ENCODE peak calls at places on chromosomes 3 and 15, in five cellular contexts. One of them, this sample, is unnamed.

GRCh38 chr3:32646761-32647160 is 38.2 kb upstream of the CNOT10 start:
- DNase-seq in trophoblast cell: no peak
- DNase-seq in lung: no peak
- DNase-seq in CD8-positive, alpha-beta T cell: no peak
- DNase-seq in endothelial cell of umbilical vein: no peak
- DNase-seq in this sample: no peak

GRCh38 chr3:129756871-129757270 is 136.6 kb downstream of the TMCC1 start:
- DNase-seq in CD8-positive, alpha-beta T cell: no peak
- DNase-seq in trophoblast cell: no peak
- DNase-seq in lung: no peak
- DNase-seq in endothelial cell of umbilical vein: peak; percentile 43
- DNase-seq in this sample: no peak

GRCh38 chr3:172319653-172320052 is 128.6 kb downstream of the GHSR start:
- DNase-seq in CD8-positive, alpha-beta T cell: no peak
- DNase-seq in trophoblast cell: no peak
- DNase-seq in lung: no peak
- DNase-seq in endothelial cell of umbilical vein: no peak
- DNase-seq in this sample: no peak

GRCh38 chr15:84749111-84749991 is 959 bp downstream of the ZNF592 start:
- DNase-seq in endothelial cell of umbilical vein: peak; percentile 45
- DNase-seq in lung: peak; percentile 39
- DNase-seq in trophoblast cell: no peak
- DNase-seq in CD8-positive, alpha-beta T cell: peak; percentile 52
- DNase-seq in this sample: peak; percentile 75

GRCh38 chr3:172138792-172139507 is 99.6 kb downstream of the FNDC3B start:
- DNase-seq in CD8-positive, alpha-beta T cell: no peak
- DNase-seq in endothelial cell of umbilical vein: peak; percentile 78
- DNase-seq in trophoblast cell: peak; percentile 58
- DNase-seq in lung: peak; percentile 65
- DNase-seq in this sample: no peak

GRCh38 chr3:13879102-13879945 is 547 bp downstream of the WNT7A start:
- DNase-seq in endothelial cell of umbilical vein: no peak
- DNase-seq in lung: no peak
- DNase-seq in CD8-positive, alpha-beta T cell: peak; percentile 33
- DNase-seq in trophoblast cell: peak; percentile 40
- DNase-seq in this sample: peak; percentile 25

GRCh38 chr3:27877122-27878011 is 155.2 kb upstream of the EOMES start:
- DNase-seq in lung: no peak
- DNase-seq in CD8-positive, alpha-beta T cell: no peak
- DNase-seq in endothelial cell of umbilical vein: no peak
- DNase-seq in trophoblast cell: no peak
- DNase-seq in this sample: no peak

GRCh38 chr15:31004220-31004733 is 12.8 kb upstream of the MTMR10 start:
- DNase-seq in endothelial cell of umbilical vein: peak; percentile 88
- DNase-seq in lung: no peak
- DNase-seq in CD8-positive, alpha-beta T cell: no peak
- DNase-seq in trophoblast cell: no peak
- DNase-seq in this sample: no peak

GRCh38 chr15:78750566-78750965 is 60.7 kb downstream of the ADAMTS7 start:
- DNase-seq in endothelial cell of umbilical vein: no peak
- DNase-seq in lung: no peak
- DNase-seq in CD8-positive, alpha-beta T cell: no peak
- DNase-seq in trophoblast cell: no peak
- DNase-seq in this sample: peak; percentile 5

GRCh38 chr3:146903927-146904326 is 298.8 kb upstream of the PLSCR5 start:
- DNase-seq in trophoblast cell: no peak
- DNase-seq in lung: no peak
- DNase-seq in CD8-positive, alpha-beta T cell: no peak
- DNase-seq in endothelial cell of umbilical vein: peak; percentile 36
- DNase-seq in this sample: no peak

GRCh38 chr3:175129126-175129525 is 270.0 kb downstream of the NAALADL2 start:
- DNase-seq in CD8-positive, alpha-beta T cell: no peak
- DNase-seq in endothelial cell of umbilical vein: no peak
- DNase-seq in lung: no peak
- DNase-seq in trophoblast cell: no peak
- DNase-seq in this sample: no peak
- H3K4me1 ChIP-seq in CD8-positive, alpha-beta T cell: no peaks in the 10 kb centered on the region
- H3K4me1 ChIP-seq in endothelial cell of umbilical vein: no peaks in the 10 kb centered on the region
- H3K4me1 ChIP-seq in lung: no peaks in the 10 kb centered on the region
- H3K4me1 ChIP-seq in trophoblast cell: no peaks in the 10 kb centered on the region
- H3K4me1 ChIP-seq in this sample: no peaks in the 10 kb centered on the region

DNA sequence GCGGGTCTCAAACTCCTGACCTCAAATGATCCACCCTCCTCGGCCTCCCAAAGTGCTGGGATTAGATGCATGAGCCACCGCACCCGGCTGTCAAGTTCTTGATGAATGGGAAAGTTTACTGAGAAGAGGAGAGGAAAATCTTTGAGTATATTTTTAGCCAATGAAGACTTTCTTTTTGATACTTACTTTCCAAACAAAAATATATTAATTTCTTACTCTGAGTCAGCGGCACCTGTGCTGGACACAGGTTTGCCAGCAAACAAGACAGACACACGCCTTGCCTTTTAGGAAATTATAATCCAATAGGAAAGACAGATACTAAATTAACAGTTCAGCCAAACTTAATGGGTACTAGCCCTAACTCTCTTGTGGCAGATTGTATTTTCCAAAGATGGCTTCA is 166.6 kb downstream of the SHQ1 start:
- DNase-seq in trophoblast cell: no peak
- DNase-seq in CD8-positive, alpha-beta T cell: no peak
- DNase-seq in endothelial cell of umbilical vein: no peak
- DNase-seq in lung: no peak
- DNase-seq in this sample: no peak
- H3K27ac ChIP-seq in trophoblast cell: no peak overlapping the region
- H3K27ac ChIP-seq in CD8-positive, alpha-beta T cell: no peak overlapping the region
- H3K27ac ChIP-seq in endothelial cell of umbilical vein: no peak overlapping the region
- H3K27ac ChIP-seq in lung: no peak overlapping the region
- H3K27ac ChIP-seq in this sample: no peak overlapping the region

GRCh38 chr3:161556533-161556932 is 59.9 kb downstream of the OTOL1 start:
- DNase-seq in trophoblast cell: no peak
- DNase-seq in endothelial cell of umbilical vein: no peak
- DNase-seq in CD8-positive, alpha-beta T cell: no peak
- DNase-seq in lung: no peak
- DNase-seq in this sample: no peak
- H3K4me1 ChIP-seq in trophoblast cell: peaks cover 2% of the 10 kb centered on the region
- H3K4me1 ChIP-seq in endothelial cell of umbilical vein: no peaks in the 10 kb centered on the region
- H3K4me1 ChIP-seq in CD8-positive, alpha-beta T cell: no peaks in the 10 kb centered on the region
- H3K4me1 ChIP-seq in lung: no peaks in the 10 kb centered on the region
- H3K4me1 ChIP-seq in this sample: no peaks in the 10 kb centered on the region

GRCh38 chr3:127284258-127284657 is 3.6 kb downstream of the PRR20G start:
- DNase-seq in trophoblast cell: no peak
- DNase-seq in CD8-positive, alpha-beta T cell: no peak
- DNase-seq in endothelial cell of umbilical vein: no peak
- DNase-seq in lung: no peak
- DNase-seq in this sample: peak; percentile 17

GRCh38 chr3:127288343-127288742 is 497 bp upstream of the PRR20G start:
- DNase-seq in endothelial cell of umbilical vein: no peak
- DNase-seq in trophoblast cell: no peak
- DNase-seq in CD8-positive, alpha-beta T cell: no peak
- DNase-seq in lung: no peak
- DNase-seq in this sample: no peak

GRCh38 chr3:127288921-127289645 is 1.2 kb upstream of the PRR20G start:
- DNase-seq in CD8-positive, alpha-beta T cell: no peak
- DNase-seq in endothelial cell of umbilical vein: no peak
- DNase-seq in trophoblast cell: no peak
- DNase-seq in lung: no peak
- DNase-seq in this sample: no peak

GRCh38 chr3:127287840-127288239 is at the start of gene PRR20G:
- DNase-seq in trophoblast cell: no peak
- DNase-seq in CD8-positive, alpha-beta T cell: no peak
- DNase-seq in lung: no peak
- DNase-seq in endothelial cell of umbilical vein: no peak
- DNase-seq in this sample: no peak

DNA sequence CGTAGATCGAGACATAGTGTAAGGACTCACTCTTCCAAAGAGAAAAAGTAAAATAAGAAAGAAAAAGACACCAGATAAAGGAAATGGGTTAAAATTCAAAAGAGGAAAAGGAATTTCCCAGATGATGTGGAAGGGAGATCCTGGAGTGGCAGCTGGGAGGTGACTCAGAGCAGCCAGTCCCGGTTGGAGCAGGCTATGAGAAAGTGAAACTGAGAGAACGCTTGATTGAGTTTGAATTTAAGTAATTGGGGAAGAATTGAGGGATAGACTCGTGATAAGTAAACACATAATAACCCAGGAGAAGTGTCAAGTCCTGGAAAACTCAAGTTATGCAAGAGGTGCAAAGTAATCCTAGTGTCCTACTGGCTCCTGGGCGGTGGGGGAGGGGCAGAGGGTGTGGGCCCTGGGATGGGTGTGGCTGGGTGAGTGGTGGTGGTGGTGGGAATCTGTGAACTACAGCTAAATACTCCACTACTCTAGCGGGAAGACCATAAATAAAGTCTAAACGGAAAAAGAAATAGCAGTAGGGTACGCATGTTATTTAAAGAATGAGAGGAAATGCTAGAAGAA is 1.2 kb downstream of the PRR20G start:
- DNase-seq in CD8-positive, alpha-beta T cell: no peak
- DNase-seq in lung: no peak
- DNase-seq in endothelial cell of umbilical vein: no peak
- DNase-seq in trophoblast cell: no peak
- DNase-seq in this sample: no peak
- H3K27ac ChIP-seq in CD8-positive, alpha-beta T cell: no peak overlapping the region
- H3K27ac ChIP-seq in lung: no peak overlapping the region
- H3K27ac ChIP-seq in endothelial cell of umbilical vein: no peak overlapping the region
- H3K27ac ChIP-seq in trophoblast cell: no peak overlapping the region
- H3K27ac ChIP-seq in this sample: no peak overlapping the region

DNA sequence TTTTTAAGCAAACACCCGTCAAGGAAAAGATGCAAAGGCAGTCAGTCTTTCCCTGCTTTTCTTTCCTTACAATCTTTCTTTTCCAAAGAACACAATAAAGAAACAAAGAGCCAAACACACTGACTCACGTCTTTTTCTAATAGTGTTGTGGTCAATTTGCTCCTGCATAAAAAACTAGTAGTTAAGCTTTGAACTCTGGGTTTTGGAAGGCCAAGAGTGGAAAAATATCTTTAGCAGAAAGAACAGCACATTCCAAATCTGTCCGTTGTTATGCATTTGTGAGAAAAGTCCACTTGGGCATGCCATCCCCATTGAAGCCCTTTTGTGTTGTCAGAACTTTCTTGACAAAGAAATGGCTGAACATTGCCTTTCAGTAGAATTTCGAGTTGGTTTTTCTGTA is 18.2 kb downstream of the COL8A1 start:
- DNase-seq in trophoblast cell: no peak
- DNase-seq in endothelial cell of umbilical vein: peak; percentile 50
- DNase-seq in lung: no peak
- DNase-seq in CD8-positive, alpha-beta T cell: no peak
- DNase-seq in this sample: no peak
- H3K4me1 ChIP-seq in trophoblast cell: no peaks in the 10 kb centered on the region
- H3K4me1 ChIP-seq in endothelial cell of umbilical vein: peaks cover 37% of the 10 kb centered on the region
- H3K4me1 ChIP-seq in lung: peaks cover 3% of the 10 kb centered on the region
- H3K4me1 ChIP-seq in CD8-positive, alpha-beta T cell: no peaks in the 10 kb centered on the region
- H3K4me1 ChIP-seq in this sample: no peaks in the 10 kb centered on the region

DNA sequence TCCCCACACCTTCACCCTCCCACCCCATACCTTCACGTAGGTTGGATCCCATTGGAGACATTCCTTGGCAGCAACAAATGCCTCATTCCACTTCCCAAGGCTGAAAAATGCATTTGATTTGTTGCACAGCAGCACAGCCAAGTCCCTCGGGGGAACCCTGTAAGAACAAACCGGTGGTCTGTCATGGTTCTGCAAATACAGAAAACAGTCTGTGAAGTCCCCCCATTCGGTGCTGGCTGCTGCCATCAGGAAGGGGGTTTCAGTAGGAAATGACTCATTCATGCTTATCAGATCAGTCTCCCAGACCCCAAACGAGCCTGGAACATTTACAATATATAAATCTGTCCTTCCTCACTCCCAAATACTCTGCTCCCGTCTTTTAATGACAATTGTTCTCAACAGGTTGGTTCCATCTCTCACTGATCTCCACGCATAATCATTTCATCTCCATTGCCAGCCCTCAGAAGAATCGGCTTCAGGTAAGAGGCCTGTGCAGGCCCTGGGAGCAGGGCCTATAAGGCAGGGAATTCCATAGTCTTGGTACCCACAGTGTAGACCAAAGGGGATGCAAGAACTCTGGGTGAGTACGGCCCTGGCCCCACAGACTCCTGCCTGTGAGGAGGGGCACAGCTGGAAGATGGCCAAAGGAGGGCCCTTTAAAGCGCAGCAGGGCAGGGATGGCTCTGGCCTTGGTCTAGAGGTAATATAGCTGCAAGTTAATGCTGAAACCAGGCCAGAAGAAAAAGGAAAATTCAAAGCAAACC is 41.6 kb downstream of the TRANK1 start:
- DNase-seq in lung: no peak
- DNase-seq in CD8-positive, alpha-beta T cell: no peak
- DNase-seq in trophoblast cell: no peak
- DNase-seq in endothelial cell of umbilical vein: no peak
- DNase-seq in this sample: peak; percentile 50
- H3K27ac ChIP-seq in lung: no peak overlapping the region
- H3K27ac ChIP-seq in CD8-positive, alpha-beta T cell: peak overlapping the region; percentile 3
- H3K27ac ChIP-seq in trophoblast cell: no peak overlapping the region
- H3K27ac ChIP-seq in endothelial cell of umbilical vein: no peak overlapping the region
- H3K27ac ChIP-seq in this sample: peak overlapping the region; percentile 35

GRCh38 chr3:212432-212831 is 15.9 kb downstream of the CHL1 start:
- DNase-seq in endothelial cell of umbilical vein: no peak
- DNase-seq in trophoblast cell: no peak
- DNase-seq in lung: no peak
- DNase-seq in CD8-positive, alpha-beta T cell: no peak
- DNase-seq in this sample: no peak
- H3K4me1 ChIP-seq in endothelial cell of umbilical vein: no peaks in the 10 kb centered on the region
- H3K4me1 ChIP-seq in trophoblast cell: no peaks in the 10 kb centered on the region
- H3K4me1 ChIP-seq in lung: no peaks in the 10 kb centered on the region
- H3K4me1 ChIP-seq in CD8-positive, alpha-beta T cell: no peaks in the 10 kb centered on the region
- H3K4me1 ChIP-seq in this sample: no peaks in the 10 kb centered on the region

GRCh38 chr3:52297242-52298146 is 9.9 kb downstream of the GLYCTK start:
- DNase-seq in trophoblast cell: no peak
- DNase-seq in endothelial cell of umbilical vein: no peak
- DNase-seq in CD8-positive, alpha-beta T cell: no peak
- DNase-seq in lung: no peak
- DNase-seq in this sample: no peak

GRCh38 chr3:52299247-52299657 is 11.6 kb downstream of the GLYCTK start:
- DNase-seq in CD8-positive, alpha-beta T cell: no peak
- DNase-seq in trophoblast cell: no peak
- DNase-seq in lung: no peak
- DNase-seq in endothelial cell of umbilical vein: no peak
- DNase-seq in this sample: no peak

GRCh38 chr3:52301042-52301441 is 13.4 kb downstream of the GLYCTK start:
- DNase-seq in trophoblast cell: no peak
- DNase-seq in CD8-positive, alpha-beta T cell: no peak
- DNase-seq in endothelial cell of umbilical vein: no peak
- DNase-seq in lung: no peak
- DNase-seq in this sample: no peak

GRCh38 chr3:52298147-52299098 is 10.8 kb downstream of the GLYCTK start:
- DNase-seq in CD8-positive, alpha-beta T cell: no peak
- DNase-seq in lung: no peak
- DNase-seq in endothelial cell of umbilical vein: no peak
- DNase-seq in trophoblast cell: no peak
- DNase-seq in this sample: no peak

GRCh38 chr3:52299815-52300611 is 12.4 kb downstream of the GLYCTK start:
- DNase-seq in CD8-positive, alpha-beta T cell: no peak
- DNase-seq in trophoblast cell: peak; percentile 29
- DNase-seq in endothelial cell of umbilical vein: peak; percentile 62
- DNase-seq in lung: peak; percentile 40
- DNase-seq in this sample: no peak
- H3K27ac ChIP-seq in CD8-positive, alpha-beta T cell: no peak overlapping the region
- H3K27ac ChIP-seq in trophoblast cell: peak overlapping the region; percentile 7
- H3K27ac ChIP-seq in endothelial cell of umbilical vein: no peak overlapping the region
- H3K27ac ChIP-seq in lung: peak overlapping the region; percentile 43
- H3K27ac ChIP-seq in this sample: no peak overlapping the region

This sample was measured in CD4-positive, alpha-beta memory T cell.